ENCODE peak calls at places on chromosome 15, in six cellular contexts. P is IMR-90, I is neural crest cell, F is dorsolateral prefrontal cortex, R is cardiac muscle cell, G is adrenal gland. X is an unnamed sample.

GRCh38 chr15:74620636-74621545 is 5.3 kb downstream of the CLK3 start:
- DNase-seq in F (peak), P (peak), I (peak), G (peak), R (peak), X (peak)

GRCh38 chr15:41417418-41417811 is 520 bp downstream of the RTF1 start:
- DNase-seq in R (peak), F (no peak), I (no peak), G (no peak), P (peak), X (no peak)

GRCh38 chr15:75177360-75178071 is 24.2 kb upstream of the C15orf39 start:
- DNase-seq in F (no peak), I (no peak), P (no peak), G (no peak), R (no peak), X (no peak)

GRCh38 chr15:39787479-39787878 is 4.8 kb upstream of the FSIP1 start:
- DNase-seq in R (no peak), G (no peak), P (no peak), F (no peak), I (no peak), X (no peak)

GRCh38 chr15:57521503-57521902 is 70.2 kb upstream of the MYZAP start:
- DNase-seq in F (no peak), G (no peak), R (no peak), I (no peak), P (no peak), X (no peak)

GRCh38 chr15:39079296-39079834 is 501.5 kb upstream of the THBS1 start:
- DNase-seq in I (no peak), F (no peak), G (no peak), R (peak), P (peak), X (no peak)

GRCh38 chr15:56320316-56320715 is 44.9 kb upstream of the TEX9 start:
- DNase-seq in F (no peak), I (no peak), P (no peak), G (no peak), R (no peak), X (no peak)

GRCh38 chr15:64507293-64507802 is 47.0 kb downstream of the ZNF609 start:
- DNase-seq in G (peak), F (peak), P (peak), I (no peak), R (peak), X (no peak)

GRCh38 chr15:91853501-91853967 is at the start of gene SLCO3A1:
- DNase-seq in F (peak), G (peak), I (peak), R (peak), P (peak), X (peak)

GRCh38 chr15:63452552-63453136 is 51.7 kb upstream of the USP3 start:
- DNase-seq in G (no peak), I (no peak), F (no peak), P (no peak), R (no peak), X (no peak)

GRCh38 chr15:48845123-48845522 is 32.8 kb upstream of the EID1 start:
- DNase-seq in I (no peak), P (no peak), G (no peak), R (no peak), F (no peak), X (no peak)

GRCh38 chr15:97072560-97072959 is 742.1 kb downstream of the NR2F2 start:
- DNase-seq in R (no peak), P (no peak), G (no peak), I (no peak), F (no peak), X (no peak)

GRCh38 chr15:55224892-55225291 is 28.2 kb upstream of the RSL24D1 start:
- DNase-seq in G (no peak), I (no peak), R (no peak), P (no peak), F (no peak), X (no peak)

GRCh38 chr15:67048281-67049279 is 16.8 kb upstream of the SMAD3 start:
- DNase-seq in G (peak), P (peak), R (peak), F (no peak), I (no peak), X (no peak)

GRCh38 chr15:49282366-49282765 is 112.3 kb downstream of the GALK2 start:
- DNase-seq in R (peak), F (no peak), P (peak), I (no peak), G (no peak), X (no peak)

GRCh38 chr15:78084359-78084750 is 6.8 kb upstream of the TBC1D2B start:
- DNase-seq in I (no peak), F (no peak), R (no peak), P (no peak), G (no peak), X (no peak)

GRCh38 chr15:90895571-90896117 is 7.5 kb upstream of the MAN2A2 start:
- DNase-seq in I (peak), F (peak), P (no peak), R (no peak), G (peak), X (no peak)

GRCh38 chr15:92733934-92734521 is 78.5 kb upstream of the FAM174B start:
- DNase-seq in G (peak), R (peak), P (peak), F (peak), I (no peak), X (no peak)

GRCh38 chr15:62124953-62125263 is 40.2 kb downstream of the C2CD4B start:
- DNase-seq in I (no peak), F (no peak), R (no peak), G (no peak), P (no peak), X (no peak)

GRCh38 chr15:39530446-39531342 is 50.2 kb upstream of the THBS1 start:
- DNase-seq in R (no peak), I (no peak), F (no peak), P (peak), G (peak), X (no peak)

GRCh38 chr15:89822951-89823701 is 8.5 kb upstream of the ANPEP start:
- DNase-seq in R (peak), I (no peak), P (peak), F (no peak), G (no peak), X (no peak)

GRCh38 chr15:78322724-78323395 is 17.3 kb upstream of the CRABP1 start:
- DNase-seq in F (no peak), P (no peak), R (no peak), I (peak), G (no peak), X (no peak)

GRCh38 chr15:40743466-40743865 is 11.6 kb downstream of the RMDN3 start:
- DNase-seq in F (no peak), G (peak), I (no peak), P (no peak), R (no peak), X (no peak)

GRCh38 chr15:77541421-77542181 is 91.1 kb downstream of the LINGO1 start:
- DNase-seq in G (no peak), I (no peak), R (peak), P (peak), F (peak), X (no peak)

GRCh38 chr15:95622843-95623242 is 707.7 kb upstream of the NR2F2 start:
- DNase-seq in G (no peak), P (no peak), I (no peak), F (no peak), R (no peak), X (no peak)

GRCh38 chr15:74131618-74132191 is 1.3 kb downstream of the ISLR2 start:
- DNase-seq in G (no peak), R (no peak), P (no peak), I (no peak), F (no peak), X (no peak)

GRCh38 chr15:44066211-44066827 is 128.8 kb downstream of the FRMD5 start:
- DNase-seq in R (peak), G (peak), F (no peak), P (peak), I (peak), X (no peak)

GRCh38 chr15:78103406-78104118 is 11.2 kb downstream of the SH2D7 start:
- DNase-seq in P (no peak), F (no peak), R (no peak), I (no peak), G (no peak), X (peak)

GRCh38 chr15:49421991-49422390 is 1.1 kb upstream of the FGF7 start:
- DNase-seq in P (peak), R (peak), G (peak), I (peak), F (no peak), X (peak)

GRCh38 chr15:56943398-56943797 is 25.0 kb downstream of the TCF12 start:
- DNase-seq in G (no peak), R (peak), I (no peak), F (no peak), P (peak), X (no peak)

GRCh38 chr15:83656192-83656591 is 2.3 kb downstream of the ADAMTSL3 start:
- DNase-seq in R (no peak), I (no peak), G (no peak), F (no peak), P (no peak), X (no peak)

GRCh38 chr15:83655237-83655616 is 1.3 kb downstream of the ADAMTSL3 start:
- DNase-seq in P (no peak), G (no peak), F (no peak), R (no peak), I (no peak), X (no peak)

GRCh38 chr15:83653288-83653638 is 660 bp upstream of the ADAMTSL3 start:
- DNase-seq in G (no peak), I (no peak), R (no peak), F (no peak), P (no peak), X (no peak)

GRCh38 chr15:83653639-83654378 is at the start of gene ADAMTSL3:
- DNase-seq in R (peak), G (no peak), I (peak), F (peak), P (no peak), X (no peak)

GRCh38 chr15:83654379-83655236 is 685 bp downstream of the ADAMTSL3 start:
- DNase-seq in R (peak), P (no peak), I (no peak), F (no peak), G (no peak), X (no peak)
- TF ChIP-seq CTCF in R (no peak), P (no peak), I (peak), F (no peak), G (no peak), X (no peak)

GRCh38 chr15:58933311-58934113 is at the start of gene SLTM:
- DNase-seq in I (peak), G (peak), R (peak), P (peak), F (peak), X (peak)
- TF ChIP-seq CTCF in I (peak), G (peak), R (peak), P (no peak), F (no peak), X (peak)

GRCh38 chr15:85813234-85813633 is 18.5 kb upstream of the KLHL25 start:
- DNase-seq in R (no peak), G (no peak), I (no peak), P (no peak), F (no peak), X (no peak)
- TF ChIP-seq CTCF in R (no peak), G (no peak), I (no peak), P (no peak), F (no peak), X (no peak)

GRCh38 chr15:71469393-71469792 is 341.0 kb upstream of the NR2E3 start:
- DNase-seq in I (no peak), P (peak), G (peak), R (no peak), F (no peak), X (no peak)
- TF ChIP-seq CTCF in I (no peak), P (no peak), G (no peak), R (peak), F (no peak), X (no peak)

GRCh38 chr15:71195242-71195641 is 80.0 kb downstream of the THSD4 start:
- DNase-seq in I (no peak), R (peak), F (no peak), P (no peak), G (peak), X (no peak)
- TF ChIP-seq CTCF in I (no peak), R (peak), F (no peak), P (no peak), G (no peak), X (no peak)

GRCh38 chr15:80180468-80180867 is 27.7 kb downstream of the FAH start:
- DNase-seq in R (no peak), P (no peak), F (no peak), G (no peak), I (no peak), X (no peak)
- TF ChIP-seq CTCF in R (no peak), P (no peak), F (no peak), G (no peak), I (no peak), X (no peak)

DNA sequence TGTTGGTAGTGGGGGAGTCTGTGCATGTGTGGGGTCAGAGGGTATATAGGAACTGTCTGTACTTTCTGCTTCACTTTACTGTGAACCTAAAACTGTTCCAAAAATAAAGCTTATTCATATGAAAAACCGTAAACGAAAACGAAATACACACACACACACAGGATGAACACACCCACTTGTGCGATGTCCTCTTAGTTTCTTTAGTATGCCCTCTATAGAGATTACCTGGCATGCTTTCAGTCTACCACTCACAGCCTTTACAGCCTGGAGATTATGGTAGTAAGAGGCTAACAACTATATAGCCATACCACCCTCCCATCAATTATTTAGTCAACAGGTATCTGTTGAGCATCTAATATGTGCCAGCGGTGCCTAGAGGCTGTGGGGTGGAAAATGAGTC is 60.0 kb upstream of the UBE3A start:
- DNase-seq in F (no peak), R (no peak), P (no peak), I (no peak), G (no peak), X (no peak)
- TF ChIP-seq CTCF in F (no peak), R (no peak), P (no peak), I (no peak), G (no peak), X (no peak)

GRCh38 chr15:34721802-34722795 is 32.7 kb downstream of the GJD2 start:
- DNase-seq in P (peak), I (peak), F (peak), R (peak), G (peak), X (no peak)
- TF ChIP-seq CTCF in P (no peak), I (no peak), F (no peak), R (peak), G (no peak), X (no peak)

X was measured in natural killer cell.